ENCODE peak calls at places on chromosomes 11 and 22, in seven cellular contexts. One of them, this sample, is unnamed.

GRCh38 chr11:29249713-29250112 is 767.1 kb downstream of the KCNA4 start:
- DNase-seq in GM12878: no peak
- DNase-seq in HepG2: no peak
- DNase-seq in H1: no peak
- DNase-seq in SK-N-SH: no peak
- DNase-seq in K562: no peak
- DNase-seq in NT2/D1: no peak
- DNase-seq in this sample: no peak

GRCh38 chr11:76371170-76371569 is 9.8 kb downstream of the THAP12 start:
- DNase-seq in SK-N-SH: no peak
- DNase-seq in GM12878: peak
- DNase-seq in H1: no peak
- DNase-seq in K562: peak
- DNase-seq in NT2/D1: no peak
- DNase-seq in HepG2: no peak
- DNase-seq in this sample: peak

GRCh38 chr11:130178441-130178971 is 18.9 kb downstream of the ST14 start:
- DNase-seq in SK-N-SH: no peak
- DNase-seq in H1: no peak
- DNase-seq in K562: no peak
- DNase-seq in HepG2: no peak
- DNase-seq in NT2/D1: no peak
- DNase-seq in GM12878: no peak
- DNase-seq in this sample: no peak

GRCh38 chr11:3861698-3862097 is 6.2 kb downstream of the STIM1 start:
- DNase-seq in HepG2: no peak
- DNase-seq in NT2/D1: no peak
- DNase-seq in GM12878: no peak
- DNase-seq in H1: no peak
- DNase-seq in K562: no peak
- DNase-seq in SK-N-SH: no peak
- DNase-seq in this sample: no peak

GRCh38 chr22:40502919-40503318 is 132.5 kb downstream of the SGSM3 start:
- DNase-seq in K562: no peak
- DNase-seq in GM12878: no peak
- DNase-seq in HepG2: no peak
- DNase-seq in NT2/D1: no peak
- DNase-seq in H1: no peak
- DNase-seq in SK-N-SH: no peak
- DNase-seq in this sample: no peak

GRCh38 chr11:26187639-26188038 is 144.3 kb upstream of the ANO3 start:
- DNase-seq in SK-N-SH: no peak
- DNase-seq in GM12878: no peak
- DNase-seq in H1: no peak
- DNase-seq in HepG2: peak
- DNase-seq in K562: no peak
- DNase-seq in NT2/D1: no peak
- DNase-seq in this sample: no peak

GRCh38 chr11:133920109-133920990 is 36.4 kb downstream of the IGSF9B start:
- DNase-seq in SK-N-SH: no peak
- DNase-seq in H1: no peak
- DNase-seq in K562: no peak
- DNase-seq in NT2/D1: no peak
- DNase-seq in GM12878: no peak
- DNase-seq in HepG2: no peak
- DNase-seq in this sample: no peak

GRCh38 chr11:88827018-88827676 is 238.6 kb downstream of the GRM5 start:
- DNase-seq in GM12878: no peak
- DNase-seq in K562: no peak
- DNase-seq in SK-N-SH: no peak
- DNase-seq in HepG2: no peak
- DNase-seq in H1: no peak
- DNase-seq in NT2/D1: no peak
- DNase-seq in this sample: no peak

GRCh38 chr11:100715163-100715792 is 28.2 kb downstream of the ARHGAP42 start:
- DNase-seq in SK-N-SH: no peak
- DNase-seq in NT2/D1: no peak
- DNase-seq in H1: no peak
- DNase-seq in HepG2: no peak
- DNase-seq in GM12878: no peak
- DNase-seq in K562: no peak
- DNase-seq in this sample: no peak

GRCh38 chr11:56816259-56816658 is 67.8 kb upstream of the OR9G4 start:
- DNase-seq in H1: no peak
- DNase-seq in SK-N-SH: no peak
- DNase-seq in K562: no peak
- DNase-seq in NT2/D1: no peak
- DNase-seq in GM12878: no peak
- DNase-seq in HepG2: no peak
- DNase-seq in this sample: no peak

GRCh38 chr11:44358713-44359112 is 48.8 kb upstream of the ALX4 start:
- DNase-seq in H1: no peak
- DNase-seq in SK-N-SH: no peak
- DNase-seq in HepG2: no peak
- DNase-seq in K562: no peak
- DNase-seq in GM12878: no peak
- DNase-seq in NT2/D1: no peak
- DNase-seq in this sample: no peak
- TF ChIP-seq YY1 in H1: no peak
- TF ChIP-seq YY1 in SK-N-SH: no peak
- TF ChIP-seq YY1 in HepG2: no peak
- TF ChIP-seq YY1 in K562: no peak
- TF ChIP-seq YY1 in GM12878: no peak
- TF ChIP-seq YY1 in NT2/D1: no peak
- TF ChIP-seq YY1 in this sample: no peak

GRCh38 chr11:6653055-6653454 is 2.6 kb downstream of the DCHS1 start:
- DNase-seq in H1: peak
- DNase-seq in NT2/D1: no peak
- DNase-seq in SK-N-SH: no peak
- DNase-seq in GM12878: no peak
- DNase-seq in HepG2: no peak
- DNase-seq in K562: no peak
- DNase-seq in this sample: no peak

GRCh38 chr11:6655020-6655789 is 404 bp downstream of the DCHS1 start:
- DNase-seq in GM12878: no peak
- DNase-seq in HepG2: no peak
- DNase-seq in H1: peak
- DNase-seq in SK-N-SH: peak
- DNase-seq in K562: no peak
- DNase-seq in NT2/D1: no peak
- DNase-seq in this sample: no peak

GRCh38 chr11:6653656-6654055 is 2.0 kb downstream of the DCHS1 start:
- DNase-seq in SK-N-SH: no peak
- DNase-seq in NT2/D1: no peak
- DNase-seq in K562: no peak
- DNase-seq in HepG2: no peak
- DNase-seq in GM12878: no peak
- DNase-seq in H1: no peak
- DNase-seq in this sample: no peak

GRCh38 chr11:6655790-6656580 is at the start of gene DCHS1:
- DNase-seq in GM12878: no peak
- DNase-seq in K562: no peak
- DNase-seq in H1: peak
- DNase-seq in NT2/D1: no peak
- DNase-seq in SK-N-SH: peak
- DNase-seq in HepG2: no peak
- DNase-seq in this sample: no peak

GRCh38 chr11:6654281-6655019 is 1.2 kb downstream of the DCHS1 start:
- DNase-seq in K562: no peak
- DNase-seq in GM12878: no peak
- DNase-seq in H1: peak
- DNase-seq in HepG2: peak
- DNase-seq in NT2/D1: no peak
- DNase-seq in SK-N-SH: peak
- DNase-seq in this sample: no peak
- TF ChIP-seq YY1 in K562: no peak
- TF ChIP-seq YY1 in GM12878: no peak
- TF ChIP-seq YY1 in H1: no peak
- TF ChIP-seq YY1 in HepG2: no peak
- TF ChIP-seq YY1 in NT2/D1: no peak
- TF ChIP-seq YY1 in SK-N-SH: no peak
- TF ChIP-seq YY1 in this sample: no peak

GRCh38 chr22:37283393-37283937 is 1.2 kb downstream of the CYTH4 start:
- DNase-seq in GM12878: no peak
- DNase-seq in H1: peak
- DNase-seq in K562: no peak
- DNase-seq in SK-N-SH: peak
- DNase-seq in NT2/D1: no peak
- DNase-seq in HepG2: no peak
- DNase-seq in this sample: no peak
- TF ChIP-seq YY1 in GM12878: no peak
- TF ChIP-seq YY1 in H1: no peak
- TF ChIP-seq YY1 in K562: no peak
- TF ChIP-seq YY1 in SK-N-SH: no peak
- TF ChIP-seq YY1 in NT2/D1: no peak
- TF ChIP-seq YY1 in HepG2: no peak
- TF ChIP-seq YY1 in this sample: no peak

DNA sequence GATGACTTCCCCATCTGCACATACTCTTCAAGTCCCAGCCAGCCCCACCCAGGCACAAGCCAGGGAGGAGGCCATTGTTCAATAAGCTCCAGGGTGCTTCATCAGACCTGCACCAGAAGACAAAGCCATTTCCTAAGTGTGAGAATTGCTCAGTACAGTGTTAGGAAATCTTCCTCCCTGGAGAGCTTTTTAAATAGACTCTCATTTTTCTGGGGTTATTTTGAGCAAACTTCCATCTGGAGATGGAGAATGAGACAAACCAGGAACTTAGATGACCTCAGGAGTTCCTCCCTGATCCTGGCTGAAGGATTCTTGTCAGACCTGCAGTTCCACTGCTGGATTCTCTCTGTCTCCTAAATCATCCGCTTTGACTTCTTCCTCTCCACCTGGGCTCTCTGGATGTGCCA is 70.4 kb upstream of the NAV2 start:
- DNase-seq in K562: no peak
- DNase-seq in HepG2: no peak
- DNase-seq in SK-N-SH: no peak
- DNase-seq in H1: no peak
- DNase-seq in NT2/D1: no peak
- DNase-seq in GM12878: no peak
- DNase-seq in this sample: no peak
- TF ChIP-seq YY1 in K562: no peak
- TF ChIP-seq YY1 in HepG2: no peak
- TF ChIP-seq YY1 in SK-N-SH: no peak
- TF ChIP-seq YY1 in H1: no peak
- TF ChIP-seq YY1 in NT2/D1: no peak
- TF ChIP-seq YY1 in GM12878: no peak
- TF ChIP-seq YY1 in this sample: no peak

GRCh38 chr11:119713361-119714040 is 15.5 kb downstream of the NECTIN1 start:
- DNase-seq in SK-N-SH: no peak
- DNase-seq in HepG2: peak
- DNase-seq in NT2/D1: no peak
- DNase-seq in H1: no peak
- DNase-seq in K562: no peak
- DNase-seq in GM12878: no peak
- DNase-seq in this sample: no peak

GRCh38 chr11:119714189-119714588 is 14.8 kb downstream of the NECTIN1 start:
- DNase-seq in NT2/D1: no peak
- DNase-seq in SK-N-SH: no peak
- DNase-seq in K562: no peak
- DNase-seq in GM12878: no peak
- DNase-seq in HepG2: no peak
- DNase-seq in H1: no peak
- DNase-seq in this sample: no peak

GRCh38 chr11:119714590-119714989 is 14.4 kb downstream of the NECTIN1 start:
- DNase-seq in GM12878: no peak
- DNase-seq in HepG2: no peak
- DNase-seq in H1: no peak
- DNase-seq in SK-N-SH: no peak
- DNase-seq in NT2/D1: no peak
- DNase-seq in K562: no peak
- DNase-seq in this sample: no peak

GRCh38 chr11:119717839-119718534 is 11.0 kb downstream of the NECTIN1 start:
- DNase-seq in NT2/D1: no peak
- DNase-seq in HepG2: peak
- DNase-seq in SK-N-SH: peak
- DNase-seq in K562: no peak
- DNase-seq in GM12878: no peak
- DNase-seq in H1: no peak
- DNase-seq in this sample: no peak

DNA sequence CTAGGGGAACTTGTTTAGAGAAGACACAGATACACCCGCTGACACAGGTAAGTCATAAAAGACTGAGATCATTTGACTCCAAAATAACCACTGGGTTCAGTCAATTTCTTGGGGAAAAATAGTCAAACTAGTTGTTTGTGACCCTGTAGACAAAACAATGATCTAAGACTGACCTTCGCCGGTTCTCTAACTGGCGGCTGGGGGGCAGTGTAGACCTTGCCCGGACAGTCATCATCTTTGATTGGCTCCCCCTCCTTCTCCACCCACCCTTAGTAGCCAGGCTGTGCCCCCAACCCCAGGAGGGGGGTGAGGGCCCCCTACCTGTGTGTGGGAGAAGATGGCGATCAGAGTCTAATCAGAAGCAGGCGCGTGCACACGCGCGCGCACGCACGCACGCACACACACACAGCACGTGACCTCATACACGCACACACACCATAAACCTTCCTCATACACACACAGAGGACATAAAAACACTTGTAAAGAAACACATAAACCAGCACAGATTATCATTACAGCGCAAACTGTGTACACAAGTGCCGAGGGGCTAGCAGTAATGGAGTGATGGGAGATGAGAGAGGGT is 12.4 kb downstream of the NECTIN1 start:
- DNase-seq in NT2/D1: no peak
- DNase-seq in H1: no peak
- DNase-seq in K562: no peak
- DNase-seq in GM12878: no peak
- DNase-seq in HepG2: no peak
- DNase-seq in SK-N-SH: no peak
- DNase-seq in this sample: no peak
- TF ChIP-seq YY1 in NT2/D1: no peak
- TF ChIP-seq YY1 in H1: no peak
- TF ChIP-seq YY1 in K562: no peak
- TF ChIP-seq YY1 in GM12878: no peak
- TF ChIP-seq YY1 in HepG2: no peak
- TF ChIP-seq YY1 in SK-N-SH: no peak
- TF ChIP-seq YY1 in this sample: no peak

GRCh38 chr11:129106788-129107187 is 85.3 kb downstream of the ARHGAP32 start:
- DNase-seq in HepG2: no peak
- DNase-seq in NT2/D1: no peak
- DNase-seq in SK-N-SH: no peak
- DNase-seq in H1: no peak
- DNase-seq in GM12878: no peak
- DNase-seq in K562: no peak
- DNase-seq in this sample: no peak
- TF ChIP-seq YY1 in HepG2: no peak
- TF ChIP-seq YY1 in NT2/D1: no peak
- TF ChIP-seq YY1 in SK-N-SH: no peak
- TF ChIP-seq YY1 in H1: no peak
- TF ChIP-seq YY1 in GM12878: no peak
- TF ChIP-seq YY1 in K562: no peak
- TF ChIP-seq YY1 in this sample: no peak

GRCh38 chr11:12979928-12980689 is 29.0 kb upstream of the RASSF10 start:
- DNase-seq in GM12878: no peak
- DNase-seq in NT2/D1: no peak
- DNase-seq in K562: no peak
- DNase-seq in HepG2: peak
- DNase-seq in SK-N-SH: no peak
- DNase-seq in H1: no peak
- DNase-seq in this sample: no peak
- TF ChIP-seq YY1 in GM12878: no peak
- TF ChIP-seq YY1 in NT2/D1: no peak
- TF ChIP-seq YY1 in K562: no peak
- TF ChIP-seq YY1 in HepG2: no peak
- TF ChIP-seq YY1 in SK-N-SH: no peak
- TF ChIP-seq YY1 in H1: no peak
- TF ChIP-seq YY1 in this sample: no peak